ENCODE peak calls at places on chromosomes 13 and 19, in seven cellular contexts. X is activated naive CD4-positive, alpha-beta T cell; Z is RPMI7951; C is EL; P is GOT3; D is iPS-NIHi11; N is putamen. S is an unnamed sample.
A peak's percentile ranks its signal among the peaks of the same experiment; 100 is the strongest.

GRCh38 chr13:101258071-101258470 is 158.2 kb downstream of the NALCN start:
- DNase-seq in X (no peak), Z (peak; percentile 95), C (peak; percentile 90), P (peak; percentile 31), D (peak; percentile 42), N (no peak), S (peak; percentile 21)

GRCh38 chr13:28100149-28101121 is at the start of gene FLT3:
- DNase-seq in X (no peak), Z (peak; percentile 44), C (peak; percentile 63), P (no peak), D (peak; percentile 86), N (no peak), S (peak; percentile 73)

GRCh38 chr19:13600802-13601201 is 94.5 kb upstream of the CACNA1A start:
- DNase-seq in X (no peak), Z (no peak), C (no peak), P (no peak), D (no peak), N (no peak), S (no peak)

GRCh38 chr19:7979011-7979410 is 26.4 kb downstream of the ELAVL1 start:
- DNase-seq in X (no peak), Z (no peak), C (no peak), P (no peak), D (no peak), N (no peak), S (no peak)

GRCh38 chr19:56740478-56740877 is 68.9 kb upstream of the ZNF835 start:
- DNase-seq in X (no peak), Z (no peak), C (no peak), P (no peak), D (no peak), N (no peak), S (no peak)

GRCh38 chr13:87122551-87122950 is 548.6 kb upstream of the SLITRK5 start:
- DNase-seq in X (no peak), Z (peak; percentile 3), C (no peak), P (no peak), D (no peak), N (no peak), S (no peak)

GRCh38 chr13:112449545-112449930 is 73.4 kb downstream of the SPACA7 start:
- DNase-seq in X (no peak), Z (no peak), C (no peak), P (no peak), D (no peak), N (no peak), S (no peak)

GRCh38 chr13:37069597-37070103 is 10.2 kb upstream of the SUPT20H start:
- DNase-seq in X (no peak), Z (no peak), C (no peak), P (no peak), D (no peak), N (no peak), S (no peak)

GRCh38 chr19:7925171-7925837 is 631 bp downstream of the CTXN1 start:
- DNase-seq in X (peak; percentile 57), Z (peak; percentile 59), C (peak; percentile 78), P (no peak), D (peak; percentile 84), N (no peak), S (peak; percentile 97)

GRCh38 chr19:42068756-42069571 is 1.0 kb downstream of the GRIK5 start:
- DNase-seq in X (no peak), Z (no peak), C (no peak), P (no peak), D (peak; percentile 48), N (no peak), S (peak; percentile 29)